ENCODE peak calls at places on chromosomes 2 and 18, in ten cellular contexts. One of them, this sample, is unnamed. For H3K4me1, the result is how much of the 10 kb centered on the place peaks cover.

GRCh38 chr2:41966431-41966893 is 81.4 kb upstream of the PKDCC start:
- DNase-seq in stomach: peak
- DNase-seq in GM12878: no peak
- DNase-seq in heart left ventricle: peak
- DNase-seq in K562: no peak
- DNase-seq in uterus: peak
- DNase-seq in GM23338: no peak
- DNase-seq in A549: peak
- DNase-seq in psoas muscle: peak
- DNase-seq in RWPE2: peak
- DNase-seq in this sample: no peak

GRCh38 chr2:168189835-168190426 is 57.5 kb downstream of the STK39 start:
- DNase-seq in stomach: no peak
- DNase-seq in GM12878: no peak
- DNase-seq in heart left ventricle: no peak
- DNase-seq in K562: no peak
- DNase-seq in uterus: no peak
- DNase-seq in GM23338: no peak
- DNase-seq in A549: peak
- DNase-seq in psoas muscle: no peak
- DNase-seq in RWPE2: peak
- DNase-seq in this sample: no peak

GRCh38 chr18:61587865-61588264 is 254.6 kb downstream of the CDH20 start:
- DNase-seq in stomach: no peak
- DNase-seq in GM12878: no peak
- DNase-seq in heart left ventricle: no peak
- DNase-seq in K562: no peak
- DNase-seq in uterus: no peak
- DNase-seq in GM23338: no peak
- DNase-seq in A549: no peak
- DNase-seq in psoas muscle: no peak
- DNase-seq in RWPE2: no peak
- DNase-seq in this sample: no peak

GRCh38 chr2:227871375-227871788 is at the start of gene DAW1:
- DNase-seq in stomach: peak
- DNase-seq in GM12878: no peak
- DNase-seq in heart left ventricle: peak
- DNase-seq in K562: peak
- DNase-seq in uterus: no peak
- DNase-seq in GM23338: peak
- DNase-seq in A549: no peak
- DNase-seq in psoas muscle: peak
- DNase-seq in RWPE2: no peak
- DNase-seq in this sample: no peak

GRCh38 chr2:102975996-102976636 is 214.3 kb downstream of the TMEM182 start:
- DNase-seq in stomach: no peak
- DNase-seq in GM12878: no peak
- DNase-seq in heart left ventricle: peak
- DNase-seq in K562: peak
- DNase-seq in uterus: no peak
- DNase-seq in GM23338: peak
- DNase-seq in A549: peak
- DNase-seq in psoas muscle: no peak
- DNase-seq in RWPE2: no peak
- DNase-seq in this sample: no peak

GRCh38 chr2:78861546-78861945 is 164.0 kb upstream of the REG3G start:
- DNase-seq in stomach: no peak
- DNase-seq in GM12878: no peak
- DNase-seq in heart left ventricle: no peak
- DNase-seq in K562: peak
- DNase-seq in uterus: no peak
- DNase-seq in GM23338: peak
- DNase-seq in A549: peak
- DNase-seq in psoas muscle: no peak
- DNase-seq in RWPE2: no peak
- DNase-seq in this sample: peak

GRCh38 chr18:9534844-9535243 is 59.5 kb downstream of the RALBP1 start:
- DNase-seq in stomach: no peak
- DNase-seq in GM12878: no peak
- DNase-seq in heart left ventricle: no peak
- DNase-seq in K562: no peak
- DNase-seq in uterus: no peak
- DNase-seq in GM23338: no peak
- DNase-seq in A549: no peak
- DNase-seq in psoas muscle: no peak
- DNase-seq in RWPE2: no peak
- DNase-seq in this sample: no peak

GRCh38 chr2:168392031-168392430 is 64.0 kb upstream of the CERS6 start:
- DNase-seq in stomach: no peak
- DNase-seq in GM12878: no peak
- DNase-seq in heart left ventricle: no peak
- DNase-seq in K562: no peak
- DNase-seq in uterus: no peak
- DNase-seq in GM23338: no peak
- DNase-seq in A549: no peak
- DNase-seq in psoas muscle: no peak
- DNase-seq in RWPE2: no peak
- DNase-seq in this sample: no peak

GRCh38 chr2:223647258-223647952 is 45.2 kb upstream of the SCG2 start:
- DNase-seq in stomach: no peak
- DNase-seq in GM12878: no peak
- DNase-seq in heart left ventricle: no peak
- DNase-seq in K562: no peak
- DNase-seq in uterus: no peak
- DNase-seq in GM23338: no peak
- DNase-seq in A549: no peak
- DNase-seq in psoas muscle: no peak
- DNase-seq in RWPE2: no peak
- DNase-seq in this sample: no peak

GRCh38 chr2:223649941-223650530 is 47.9 kb upstream of the SCG2 start:
- DNase-seq in stomach: no peak
- DNase-seq in GM12878: no peak
- DNase-seq in heart left ventricle: no peak
- DNase-seq in K562: no peak
- DNase-seq in uterus: no peak
- DNase-seq in GM23338: no peak
- DNase-seq in A549: no peak
- DNase-seq in psoas muscle: no peak
- DNase-seq in RWPE2: no peak
- DNase-seq in this sample: no peak

GRCh38 chr2:223648755-223649154 is 46.6 kb upstream of the SCG2 start:
- DNase-seq in stomach: no peak
- DNase-seq in GM12878: no peak
- DNase-seq in heart left ventricle: no peak
- DNase-seq in K562: no peak
- DNase-seq in uterus: no peak
- DNase-seq in GM23338: no peak
- DNase-seq in A549: no peak
- DNase-seq in psoas muscle: no peak
- DNase-seq in RWPE2: no peak
- DNase-seq in this sample: no peak

GRCh38 chr2:223654384-223654915 is 52.3 kb upstream of the SCG2 start:
- DNase-seq in stomach: no peak
- DNase-seq in GM12878: no peak
- DNase-seq in heart left ventricle: no peak
- DNase-seq in K562: no peak
- DNase-seq in uterus: no peak
- DNase-seq in GM23338: no peak
- DNase-seq in A549: no peak
- DNase-seq in psoas muscle: no peak
- DNase-seq in RWPE2: no peak
- DNase-seq in this sample: no peak

DNA sequence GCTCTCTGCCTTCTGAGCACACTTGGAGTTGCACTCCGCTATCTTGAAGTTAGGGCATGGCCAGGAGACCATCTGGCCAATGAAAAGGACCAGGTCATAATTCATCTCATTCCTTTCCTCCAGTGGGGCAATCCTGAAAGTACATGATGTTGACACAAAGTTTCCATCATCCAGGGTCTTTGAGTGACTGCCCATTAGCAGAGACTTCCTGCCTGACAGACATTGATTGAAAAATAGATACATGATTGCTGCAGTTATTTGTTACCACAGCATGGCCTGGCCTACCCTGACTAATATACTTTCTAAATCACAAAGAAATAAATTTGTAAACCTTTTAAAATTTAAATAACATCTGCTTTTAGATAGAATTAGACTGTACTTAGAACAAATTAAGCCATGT is 50.0 kb upstream of the SCG2 start:
- DNase-seq in stomach: no peak
- DNase-seq in GM12878: no peak
- DNase-seq in heart left ventricle: no peak
- DNase-seq in K562: no peak
- DNase-seq in uterus: no peak
- DNase-seq in GM23338: no peak
- DNase-seq in A549: no peak
- DNase-seq in psoas muscle: no peak
- DNase-seq in RWPE2: no peak
- DNase-seq in this sample: no peak
- H3K4me1 ChIP-seq in stomach: under half
- H3K4me1 ChIP-seq in GM12878: under half
- H3K4me1 ChIP-seq in heart left ventricle: under half
- H3K4me1 ChIP-seq in K562: under half
- H3K4me1 ChIP-seq in uterus: under half
- H3K4me1 ChIP-seq in GM23338: under half
- H3K4me1 ChIP-seq in A549: under half
- H3K4me1 ChIP-seq in psoas muscle: under half
- H3K4me1 ChIP-seq in RWPE2: under half
- H3K4me1 ChIP-seq in this sample: under half

DNA sequence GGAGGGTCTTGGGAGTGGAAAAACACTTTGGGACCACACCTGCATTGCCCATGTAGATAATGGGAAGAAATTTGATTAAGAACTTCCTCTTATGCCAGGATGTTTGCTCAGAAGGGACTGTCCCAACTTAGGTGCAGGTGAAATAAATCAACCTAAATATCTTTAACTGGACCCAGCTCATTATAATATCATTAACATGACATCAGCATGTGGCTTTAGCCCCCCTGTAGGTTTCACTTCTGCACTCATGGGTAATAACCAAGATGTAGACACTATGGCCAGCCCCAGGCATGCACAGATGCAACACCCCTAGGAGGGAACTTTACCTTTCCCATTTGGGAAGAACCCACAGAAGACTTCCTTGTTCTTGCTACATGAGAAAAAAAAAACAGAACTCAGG is 227.4 kb upstream of the ZNF804A start:
- DNase-seq in stomach: no peak
- DNase-seq in GM12878: no peak
- DNase-seq in heart left ventricle: no peak
- DNase-seq in K562: no peak
- DNase-seq in uterus: no peak
- DNase-seq in GM23338: no peak
- DNase-seq in A549: no peak
- DNase-seq in psoas muscle: no peak
- DNase-seq in RWPE2: no peak
- DNase-seq in this sample: no peak
- H3K4me3 ChIP-seq in stomach: no peak
- H3K4me3 ChIP-seq in GM12878: no peak
- H3K4me3 ChIP-seq in heart left ventricle: no peak
- H3K4me3 ChIP-seq in K562: no peak
- H3K4me3 ChIP-seq in uterus: no peak
- H3K4me3 ChIP-seq in GM23338: no peak
- H3K4me3 ChIP-seq in A549: no peak
- H3K4me3 ChIP-seq in psoas muscle: no peak
- H3K4me3 ChIP-seq in RWPE2: no peak
- H3K4me3 ChIP-seq in this sample: no peak

GRCh38 chr2:64204716-64205115 is 60.5 kb upstream of the PELI1 start:
- DNase-seq in stomach: no peak
- DNase-seq in GM12878: no peak
- DNase-seq in heart left ventricle: no peak
- DNase-seq in K562: no peak
- DNase-seq in uterus: no peak
- DNase-seq in GM23338: no peak
- DNase-seq in A549: no peak
- DNase-seq in psoas muscle: no peak
- DNase-seq in RWPE2: no peak
- DNase-seq in this sample: no peak
- H3K4me1 ChIP-seq in stomach: under half
- H3K4me1 ChIP-seq in GM12878: half or more
- H3K4me1 ChIP-seq in heart left ventricle: under half
- H3K4me1 ChIP-seq in K562: under half
- H3K4me1 ChIP-seq in uterus: under half
- H3K4me1 ChIP-seq in GM23338: under half
- H3K4me1 ChIP-seq in A549: under half
- H3K4me1 ChIP-seq in psoas muscle: under half
- H3K4me1 ChIP-seq in RWPE2: under half
- H3K4me1 ChIP-seq in this sample: under half

GRCh38 chr18:5296706-5297320 is 1.3 kb upstream of the ZBTB14 start:
- DNase-seq in stomach: peak
- DNase-seq in GM12878: no peak
- DNase-seq in heart left ventricle: peak
- DNase-seq in K562: peak
- DNase-seq in uterus: peak
- DNase-seq in GM23338: peak
- DNase-seq in A549: peak
- DNase-seq in psoas muscle: peak
- DNase-seq in RWPE2: peak
- DNase-seq in this sample: peak

GRCh38 chr18:5295981-5296705 is 617 bp upstream of the ZBTB14 start:
- DNase-seq in stomach: peak
- DNase-seq in GM12878: peak
- DNase-seq in heart left ventricle: peak
- DNase-seq in K562: peak
- DNase-seq in uterus: peak
- DNase-seq in GM23338: peak
- DNase-seq in A549: peak
- DNase-seq in psoas muscle: peak
- DNase-seq in RWPE2: peak
- DNase-seq in this sample: peak

GRCh38 chr18:5294618-5295230 is 802 bp downstream of the ZBTB14 start:
- DNase-seq in stomach: peak
- DNase-seq in GM12878: no peak
- DNase-seq in heart left ventricle: peak
- DNase-seq in K562: no peak
- DNase-seq in uterus: peak
- DNase-seq in GM23338: peak
- DNase-seq in A549: peak
- DNase-seq in psoas muscle: peak
- DNase-seq in RWPE2: no peak
- DNase-seq in this sample: peak

GRCh38 chr18:5295231-5295920 is at the start of gene ZBTB14:
- DNase-seq in stomach: peak
- DNase-seq in GM12878: no peak
- DNase-seq in heart left ventricle: peak
- DNase-seq in K562: peak
- DNase-seq in uterus: peak
- DNase-seq in GM23338: peak
- DNase-seq in A549: peak
- DNase-seq in psoas muscle: peak
- DNase-seq in RWPE2: no peak
- DNase-seq in this sample: no peak

DNA sequence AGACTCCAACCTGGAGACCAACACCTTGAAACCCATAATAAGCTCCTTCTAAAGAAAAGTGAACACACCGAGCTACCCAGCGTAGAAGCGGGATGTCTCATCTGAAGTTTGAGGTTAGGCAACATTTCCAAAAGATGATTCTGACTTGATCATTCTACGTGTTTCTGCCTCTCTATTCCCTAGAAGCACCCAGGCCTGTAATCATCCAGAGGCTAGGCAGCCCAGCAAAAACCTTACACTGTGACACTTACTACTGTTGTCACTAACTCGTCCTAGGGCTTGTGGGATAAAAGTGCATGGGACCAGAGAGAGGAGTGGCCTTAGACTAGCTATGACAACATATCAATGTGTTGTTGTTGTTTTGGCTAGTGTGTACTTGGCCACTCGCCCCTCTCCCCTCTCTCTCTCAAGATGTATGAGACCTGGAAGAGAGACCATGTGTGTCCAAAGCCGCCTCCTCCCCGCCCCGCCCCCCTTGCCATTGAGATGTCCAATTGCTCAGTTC is 1.4 kb downstream of the ZBTB14 start:
- DNase-seq in stomach: peak
- DNase-seq in GM12878: no peak
- DNase-seq in heart left ventricle: no peak
- DNase-seq in K562: peak
- DNase-seq in uterus: no peak
- DNase-seq in GM23338: no peak
- DNase-seq in A549: no peak
- DNase-seq in psoas muscle: peak
- DNase-seq in RWPE2: no peak
- DNase-seq in this sample: peak
- H3K4me3 ChIP-seq in stomach: peak
- H3K4me3 ChIP-seq in GM12878: peak
- H3K4me3 ChIP-seq in heart left ventricle: peak
- H3K4me3 ChIP-seq in K562: peak
- H3K4me3 ChIP-seq in uterus: peak
- H3K4me3 ChIP-seq in GM23338: peak
- H3K4me3 ChIP-seq in A549: peak
- H3K4me3 ChIP-seq in psoas muscle: peak
- H3K4me3 ChIP-seq in RWPE2: peak
- H3K4me3 ChIP-seq in this sample: peak